ENCODE peak calls at places on chromosomes 7 and 10, in nine cellular contexts. J is pancreas; T is SK-N-SH; Z is PC-9; L is CD4-positive, alpha-beta memory T cell; N is A549; Y is foreskin keratinocyte; M is CD4-positive, alpha-beta T cell; I is H9. K is an unnamed sample.

GRCh38 chr10:86960003-86960862 is 1.8 kb downstream of the SNCG start:
- DNase-seq in Y (no peak), M (no peak), L (no peak), N (peak; percentile 84), T (peak; percentile 76), I (peak; percentile 79), Z (peak; percentile 69), J (peak; percentile 56), K (no peak)

GRCh38 chr7:102181517-102181916 is 105.2 kb upstream of the SH2B2 start:
- DNase-seq in Y (no peak), J (no peak), M (no peak), L (no peak), I (no peak), N (no peak), T (no peak), Z (no peak), K (no peak)

GRCh38 chr7:6250364-6250833 is 22.0 kb downstream of the CYTH3 start:
- DNase-seq in L (no peak), J (no peak), M (no peak), Z (no peak), T (no peak), Y (peak; percentile 94), N (no peak), I (no peak), K (peak; percentile 70)

GRCh38 chr7:94972296-94972695 is 64.9 kb downstream of the PPP1R9A start:
- DNase-seq in N (peak; percentile 73), Y (no peak), Z (peak; percentile 59), M (no peak), L (no peak), T (no peak), J (no peak), I (no peak), K (no peak)

GRCh38 chr10:17428616-17429097 is 25.7 kb downstream of the ST8SIA6 start:
- DNase-seq in Y (no peak), J (no peak), T (no peak), Z (no peak), M (peak; percentile 76), I (no peak), L (peak; percentile 86), N (no peak), K (no peak)

GRCh38 chr7:16794990-16795389 is 9.8 kb downstream of the AGR2 start:
- DNase-seq in J (no peak), Z (peak; percentile 13), L (no peak), N (no peak), I (no peak), M (no peak), T (peak; percentile 20), Y (no peak), K (no peak)

GRCh38 chr10:79313911-79314439 is 33.3 kb upstream of the PPIF start:
- DNase-seq in I (no peak), T (peak; percentile 51), N (no peak), Z (no peak), Y (no peak), J (peak; percentile 19), M (no peak), L (no peak), K (no peak)

GRCh38 chr7:37494940-37495339 is 46.3 kb upstream of the ELMO1 start:
- DNase-seq in Z (no peak), T (no peak), N (no peak), J (no peak), I (no peak), M (no peak), Y (no peak), L (no peak), K (no peak)

GRCh38 chr7:1130021-1130990 is 29.7 kb downstream of the ZFAND2A start:
- DNase-seq in M (no peak), J (no peak), Z (no peak), N (no peak), I (no peak), T (peak; percentile 14), L (no peak), Y (no peak), K (no peak)

GRCh38 chr10:29980084-29980483 is 79.3 kb downstream of the JCAD start:
- DNase-seq in Y (no peak), I (no peak), Z (no peak), T (no peak), N (no peak), J (peak; percentile 52), L (no peak), M (no peak), K (peak; percentile 16)

GRCh38 chr7:155591055-155591750 is 44.8 kb upstream of the CNPY1 start:
- DNase-seq in I (no peak), Z (no peak), J (no peak), Y (no peak), T (no peak), N (peak; percentile 33), L (no peak), M (no peak), K (peak; percentile 40)

GRCh38 chr7:86647340-86648094 is 3.8 kb downstream of the GRM3 start:
- DNase-seq in N (no peak), I (no peak), Z (no peak), M (no peak), Y (no peak), T (no peak), J (no peak), L (no peak), K (no peak)

GRCh38 chr7:98300595-98301372 is 19.3 kb downstream of the BRI3 start:
- DNase-seq in I (no peak), Y (no peak), N (no peak), J (no peak), Z (no peak), M (no peak), T (peak; percentile 51), L (peak; percentile 1), K (no peak)

GRCh38 chr7:90958669-90959068 is 305.6 kb upstream of the FZD1 start:
- DNase-seq in T (no peak), N (no peak), Y (no peak), Z (no peak), L (no peak), J (no peak), M (no peak), I (no peak), K (no peak)

GRCh38 chr7:90966346-90966745 is 297.9 kb upstream of the FZD1 start:
- DNase-seq in N (no peak), Y (no peak), T (no peak), L (no peak), J (no peak), Z (no peak), M (no peak), I (no peak), K (no peak)

GRCh38 chr7:90957883-90958282 is 306.4 kb upstream of the FZD1 start:
- DNase-seq in I (no peak), T (no peak), Y (no peak), J (no peak), L (no peak), N (no peak), Z (no peak), M (no peak), K (no peak)

GRCh38 chr7:90965211-90965610 is 299.0 kb upstream of the FZD1 start:
- DNase-seq in Y (peak; percentile 58), I (no peak), J (no peak), M (no peak), Z (no peak), T (no peak), L (no peak), N (no peak), K (peak; percentile 12)

DNA sequence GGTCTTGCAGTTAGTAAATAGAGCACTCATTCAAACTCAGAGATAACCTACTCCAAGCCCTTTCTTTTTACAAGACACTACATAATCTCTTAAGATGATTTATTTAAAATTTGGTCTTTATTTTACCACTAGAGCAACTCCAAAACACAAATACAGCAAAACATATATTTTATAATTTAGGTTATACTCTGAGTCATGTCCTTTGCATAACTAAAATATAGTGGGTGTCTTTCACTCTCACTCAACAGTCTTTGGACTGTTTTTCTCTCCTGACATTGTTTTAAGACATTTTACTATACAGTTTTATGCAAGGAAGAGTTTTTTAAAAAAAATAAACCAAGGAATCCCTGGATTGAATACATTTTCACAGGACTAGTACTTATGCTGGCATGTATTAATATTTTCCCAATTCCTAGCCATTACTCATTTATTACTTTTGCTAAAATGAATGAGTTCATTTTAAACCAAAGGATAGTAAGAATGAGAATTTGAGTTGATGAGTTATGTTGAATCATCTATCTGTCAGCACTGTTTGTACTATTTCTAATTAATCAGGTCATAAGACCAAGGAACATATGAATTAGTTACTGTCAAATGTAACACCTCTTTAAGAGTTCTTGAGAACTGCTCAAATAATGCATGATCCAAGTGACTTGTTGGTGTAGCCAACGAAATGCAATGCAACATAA is 303.1 kb upstream of the FZD1 start:
- DNase-seq in J (no peak), N (no peak), Z (no peak), T (no peak), I (no peak), Y (peak; percentile 23), M (no peak), L (no peak), K (no peak)
- H3K27ac ChIP-seq in J (no peak overlapping the region), N (no peak overlapping the region), Z (no peak overlapping the region), T (no peak overlapping the region), I (no peak overlapping the region), Y (no peak overlapping the region), M (no peak overlapping the region), L (no peak overlapping the region), K (no peak overlapping the region)

DNA sequence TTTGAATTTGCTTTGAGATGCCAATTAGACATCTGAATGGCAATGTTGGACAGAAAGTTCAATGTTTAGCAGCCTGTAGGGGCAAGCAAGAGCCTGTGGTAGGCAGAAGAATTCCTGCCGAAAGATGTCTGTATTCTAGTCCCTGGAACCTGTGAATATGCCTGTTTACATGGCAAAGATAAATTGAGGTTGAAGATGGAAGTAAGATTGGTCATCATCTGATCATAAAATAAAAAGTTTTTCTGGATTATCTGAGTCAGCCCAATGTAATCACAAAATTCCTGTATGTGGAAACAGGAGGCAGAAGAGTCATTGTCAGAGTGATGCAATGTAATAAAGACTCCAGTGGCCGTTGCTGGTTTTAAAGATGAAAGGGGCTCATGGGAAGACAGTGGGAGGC is 430.5 kb downstream of the MDFIC start:
- DNase-seq in J (no peak), Z (no peak), N (peak; percentile 29), M (no peak), I (no peak), T (no peak), Y (peak; percentile 87), L (no peak), K (peak; percentile 41)
- H3K27ac ChIP-seq in J (no peak overlapping the region), Z (no peak overlapping the region), N (no peak overlapping the region), M (no peak overlapping the region), I (no peak overlapping the region), T (no peak overlapping the region), Y (peak overlapping the region; percentile 69), L (no peak overlapping the region), K (peak overlapping the region; percentile 62)

DNA sequence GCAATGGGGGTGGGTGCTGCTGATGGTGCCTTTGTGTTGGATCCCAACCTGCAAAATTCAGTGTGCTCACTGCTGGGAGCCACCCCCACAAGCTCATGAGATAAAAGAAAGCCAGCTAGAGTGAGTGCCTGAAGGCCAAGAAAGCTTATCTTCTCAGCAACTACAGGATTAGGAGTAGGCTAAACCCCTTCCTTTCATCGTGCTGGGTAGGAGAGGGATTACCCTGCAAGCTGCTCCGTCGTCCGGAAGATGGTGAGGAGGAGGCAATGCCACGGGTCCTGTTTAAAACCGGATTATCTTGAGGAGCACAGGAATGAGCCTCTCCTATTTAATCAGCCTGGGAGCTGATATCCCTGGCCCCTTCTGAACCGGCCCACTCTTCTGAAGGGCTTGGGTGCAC is 258.0 kb downstream of the GALNT17 start:
- DNase-seq in N (no peak), Z (no peak), M (no peak), T (no peak), J (no peak), Y (no peak), L (no peak), I (no peak), K (no peak)
- H3K27ac ChIP-seq in N (no peak overlapping the region), Z (no peak overlapping the region), M (no peak overlapping the region), T (no peak overlapping the region), J (no peak overlapping the region), Y (no peak overlapping the region), L (no peak overlapping the region), I (no peak overlapping the region), K (no peak overlapping the region)

GRCh38 chr10:113058175-113058961 is 108.3 kb downstream of the TCF7L2 start:
- DNase-seq in L (no peak), M (no peak), T (peak; percentile 44), J (no peak), I (peak; percentile 29), Y (no peak), Z (no peak), N (peak; percentile 64), K (no peak)
- H3K27ac ChIP-seq in L (no peak overlapping the region), M (no peak overlapping the region), T (peak overlapping the region; percentile 68), J (no peak overlapping the region), I (peak overlapping the region; percentile 18), Y (no peak overlapping the region), Z (no peak overlapping the region), N (peak overlapping the region; percentile 78), K (no peak overlapping the region)